ENCODE peak calls at places on chromosomes 11 and 22, in ten cellular contexts. R is lower lobe of right lung, F is body of pancreas, B is colonic mucosa, M is right cardiac atrium, V is fibroblast of lung, E is hepatocyte, K is spleen, G is RWPE2, N is tibial artery. H is an unnamed sample.

GRCh38 chr22:37559901-37560681 is at the start of gene CDC42EP1:
- DNase-seq in K (no peak), E (peak; percentile 89), N (peak; percentile 83), R (peak; percentile 73), V (peak; percentile 59), B (peak; percentile 84), M (peak; percentile 88), F (peak; percentile 80), G (no peak), H (no peak)

GRCh38 chr11:75549370-75549958 is 12.6 kb upstream of the SERPINH1 start:
- DNase-seq in V (no peak), G (no peak), N (no peak), R (no peak), F (no peak), M (no peak), E (no peak), K (no peak), B (no peak), H (no peak)

GRCh38 chr11:843086-843704 is 543 bp downstream of the TSPAN4 start:
- DNase-seq in B (no peak), V (no peak), K (peak; percentile 88), G (no peak), N (no peak), R (no peak), M (no peak), F (no peak), E (no peak), H (no peak)

GRCh38 chr11:605286-606129 is 10.2 kb downstream of the IRF7 start:
- DNase-seq in B (no peak), N (no peak), G (peak; percentile 55), E (no peak), K (no peak), V (no peak), M (peak; percentile 55), F (no peak), R (no peak), H (no peak)

GRCh38 chr11:111922803-111923202 is 4.1 kb downstream of the C11orf52 start:
- DNase-seq in E (no peak), F (peak; percentile 64), M (no peak), G (no peak), R (no peak), K (no peak), V (peak; percentile 78), B (peak; percentile 51), N (no peak), H (peak; percentile 61)

GRCh38 chr22:22858559-22858937 is 29.1 kb upstream of the IGLL5 start:
- DNase-seq in E (no peak), K (no peak), R (no peak), N (no peak), F (no peak), V (no peak), B (no peak), M (no peak), G (no peak), H (no peak)

GRCh38 chr11:14713518-14714244 is 70.1 kb downstream of the PDE3B start:
- DNase-seq in V (no peak), F (no peak), K (no peak), E (no peak), B (no peak), G (no peak), R (no peak), N (no peak), M (no peak), H (no peak)

GRCh38 chr11:57323503-57324153 is 1.1 kb downstream of the TNKS1BP1 start:
- DNase-seq in V (peak; percentile 30), N (no peak), R (no peak), F (peak; percentile 29), G (no peak), M (peak; percentile 61), B (peak; percentile 43), E (peak; percentile 49), K (no peak), H (no peak)

GRCh38 chr22:49583341-49583740 is 244.3 kb downstream of the BRD1 start:
- DNase-seq in R (no peak), B (no peak), M (no peak), N (peak; percentile 35), V (no peak), G (no peak), E (no peak), K (no peak), F (no peak), H (no peak)
- H3K9me3 ChIP-seq in R (peaks cover 5% of the 10 kb centered on the region), B (no peaks in the 10 kb centered on the region), M (no peaks in the 10 kb centered on the region), N (peaks cover 9% of the 10 kb centered on the region), V (peaks cover 2% of the 10 kb centered on the region), G (no peaks in the 10 kb centered on the region), E (no peaks in the 10 kb centered on the region), K (peaks cover 12% of the 10 kb centered on the region), F (no peaks in the 10 kb centered on the region), H (no peaks in the 10 kb centered on the region)

GRCh38 chr11:2650343-2650867 is 49.4 kb downstream of the KCNQ1OT1 start:
- DNase-seq in G (no peak), F (no peak), E (no peak), B (no peak), M (no peak), V (no peak), N (no peak), R (no peak), K (no peak), H (no peak)
- H3K9me3 ChIP-seq in G (peaks cover 28% of the 10 kb centered on the region), F (no peaks in the 10 kb centered on the region), E (peaks cover 59% of the 10 kb centered on the region), B (peaks cover 6% of the 10 kb centered on the region), M (peaks cover 2% of the 10 kb centered on the region), V (no peaks in the 10 kb centered on the region), N (peaks cover 88% of the 10 kb centered on the region), R (peaks cover 49% of the 10 kb centered on the region), K (peaks cover 63% of the 10 kb centered on the region), H (no peaks in the 10 kb centered on the region)

DNA sequence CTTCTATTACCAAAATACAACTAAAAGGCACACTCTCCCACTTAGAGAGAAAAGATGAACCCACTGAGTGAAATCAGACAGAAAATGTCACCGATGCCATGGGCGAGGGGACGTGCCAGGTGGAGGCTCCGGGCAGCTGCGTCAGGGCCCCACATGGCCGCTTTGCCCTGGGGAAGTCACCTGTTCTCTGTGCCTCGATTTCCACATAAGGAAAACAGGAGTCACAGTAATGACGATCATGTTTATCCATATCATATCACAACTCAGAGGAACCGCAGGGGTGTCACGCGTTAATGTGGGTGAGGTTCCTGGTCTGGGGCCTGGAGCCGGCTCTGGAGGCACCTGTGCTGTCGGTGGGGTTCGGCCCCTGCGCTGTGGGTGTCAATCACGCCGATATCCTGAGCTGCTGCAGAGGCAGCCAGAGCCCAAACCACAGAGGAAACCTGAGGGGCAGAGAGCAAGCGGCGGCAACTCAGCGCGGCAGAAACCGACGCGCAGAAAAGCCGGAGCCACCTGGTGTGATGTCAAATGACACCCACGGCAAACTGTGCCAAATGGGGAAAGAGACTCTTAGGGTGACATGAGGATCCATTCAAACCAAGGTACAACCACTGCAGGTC is 243.7 kb downstream of the BRD1 start:
- DNase-seq in F (no peak), V (no peak), E (no peak), K (no peak), B (no peak), R (no peak), G (peak; percentile 35), N (peak; percentile 27), M (no peak), H (no peak)
- H3K9me3 ChIP-seq in F (no peaks in the 10 kb centered on the region), V (peaks cover 2% of the 10 kb centered on the region), E (no peaks in the 10 kb centered on the region), K (peaks cover 12% of the 10 kb centered on the region), B (no peaks in the 10 kb centered on the region), R (peaks cover 5% of the 10 kb centered on the region), G (no peaks in the 10 kb centered on the region), N (peaks cover 6% of the 10 kb centered on the region), M (no peaks in the 10 kb centered on the region), H (no peaks in the 10 kb centered on the region)

GRCh38 chr11:114625294-114625693 is 29.7 kb upstream of the NXPE4 start:
- DNase-seq in B (peak; percentile 4), F (no peak), G (no peak), V (no peak), K (no peak), N (no peak), R (no peak), E (no peak), M (no peak), H (no peak)
- H3K9me3 ChIP-seq in B (no peaks in the 10 kb centered on the region), F (no peaks in the 10 kb centered on the region), G (no peaks in the 10 kb centered on the region), V (no peaks in the 10 kb centered on the region), K (peaks cover 5% of the 10 kb centered on the region), N (no peaks in the 10 kb centered on the region), R (no peaks in the 10 kb centered on the region), E (no peaks in the 10 kb centered on the region), M (no peaks in the 10 kb centered on the region), H (no peaks in the 10 kb centered on the region)

DNA sequence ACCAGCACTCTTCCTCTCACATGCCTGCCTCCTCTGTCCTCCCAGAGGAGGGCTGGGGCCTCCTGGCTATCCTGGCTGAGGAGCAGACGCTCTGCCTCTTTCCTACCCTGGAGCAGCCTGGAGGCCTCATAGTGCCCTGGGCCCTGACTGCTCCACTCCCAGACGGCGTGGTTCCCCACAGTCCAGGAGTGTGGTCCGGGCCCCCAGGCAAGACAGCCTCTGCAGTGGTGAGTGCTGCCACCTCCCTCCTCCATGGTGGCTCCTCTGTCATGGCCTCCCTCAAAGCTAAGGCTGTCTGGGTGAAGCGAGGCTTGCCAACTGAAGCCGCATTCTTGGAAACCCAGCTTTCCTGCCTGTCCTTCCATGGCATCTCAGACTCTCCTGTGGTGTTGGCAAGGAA is 19.8 kb downstream of the GAB4 start:
- DNase-seq in M (no peak), K (no peak), V (no peak), R (no peak), B (no peak), G (no peak), F (no peak), N (no peak), E (no peak), H (no peak)
- H3K9me3 ChIP-seq in M (no peaks in the 10 kb centered on the region), K (peaks cover 18% of the 10 kb centered on the region), V (no peaks in the 10 kb centered on the region), R (peaks cover 12% of the 10 kb centered on the region), B (no peaks in the 10 kb centered on the region), G (no peaks in the 10 kb centered on the region), F (no peaks in the 10 kb centered on the region), N (peaks cover 4% of the 10 kb centered on the region), E (no peaks in the 10 kb centered on the region), H (no peaks in the 10 kb centered on the region)

GRCh38 chr11:62614275-62614674 is 1.2 kb downstream of the ROM1 start:
- DNase-seq in N (no peak), E (peak; percentile 77), R (no peak), B (no peak), K (no peak), F (no peak), G (no peak), M (peak; percentile 56), V (no peak), H (no peak)
- H3K9me3 ChIP-seq in N (no peaks in the 10 kb centered on the region), E (no peaks in the 10 kb centered on the region), R (no peaks in the 10 kb centered on the region), B (no peaks in the 10 kb centered on the region), K (no peaks in the 10 kb centered on the region), F (no peaks in the 10 kb centered on the region), G (no peaks in the 10 kb centered on the region), M (no peaks in the 10 kb centered on the region), V (no peaks in the 10 kb centered on the region), H (no peaks in the 10 kb centered on the region)

H was measured in gastrocnemius medialis.